ENCODE peak calls at places on chromosomes 12 and 14, in four cellular contexts. E, N, W and C are unnamed samples.
A peak's percentile ranks its signal among the peaks of the same experiment; 100 is the strongest.

GRCh38 chr12:131066886-131067490 is 113.3 kb downstream of the ADGRD1 start:
- DNase-seq in W (no peak), N (no peak), E (no peak), C (no peak)

GRCh38 chr12:127153996-127154395 is 1113.0 kb upstream of the TMEM132C start:
- DNase-seq in W (no peak), N (no peak), E (no peak), C (no peak)

GRCh38 chr12:52390739-52391617 is 5.5 kb upstream of the KRT84 start:
- DNase-seq in W (peak; percentile 5), E (peak; percentile 17), N (no peak), C (peak; percentile 13)

GRCh38 chr14:90332271-90332584 is 487 bp upstream of the NRDE2 start:
- DNase-seq in N (no peak), E (no peak), W (no peak), C (no peak)

GRCh38 chr12:13258717-13259119 is 62.2 kb downstream of the EMP1 start:
- DNase-seq in W (no peak), E (no peak), N (no peak), C (no peak)

GRCh38 chr12:48977290-48978281 is 536 bp upstream of the WNT1 start:
- DNase-seq in W (no peak), E (peak; percentile 89), N (no peak), C (peak; percentile 80)

GRCh38 chr12:531951-532585 is 72.3 kb downstream of the B4GALNT3 start:
- DNase-seq in E (no peak), N (no peak), W (no peak), C (no peak)

GRCh38 chr12:42935756-42936155 is 346.2 kb upstream of the PRICKLE1 start:
- DNase-seq in N (no peak), W (no peak), E (no peak), C (peak; percentile 78)

GRCh38 chr14:102914474-102915291 is 7.8 kb upstream of the AMN start:
- DNase-seq in W (no peak), N (no peak), E (no peak), C (no peak)

GRCh38 chr12:1217191-1217949 is 226.3 kb downstream of the ERC1 start:
- DNase-seq in N (no peak), E (no peak), W (peak; percentile 89), C (peak; percentile 79)

GRCh38 chr14:72528059-72528950 is 365.6 kb downstream of the DPF3 start:
- DNase-seq in W (no peak), E (no peak), N (no peak), C (peak; percentile 67)

GRCh38 chr12:131063427-131063826 is 109.7 kb downstream of the ADGRD1 start:
- DNase-seq in W (no peak), E (no peak), N (no peak), C (no peak)

GRCh38 chr12:15752780-15753179 is 36.4 kb downstream of the EPS8 start:
- DNase-seq in N (no peak), W (no peak), E (no peak), C (peak; percentile 80)

GRCh38 chr12:57966536-57966935 is 25.2 kb downstream of the ATP23 start:
- DNase-seq in W (no peak), N (no peak), E (no peak), C (no peak)

GRCh38 chr14:22047105-22047504 is 373.5 kb upstream of the OR4E1 start:
- DNase-seq in N (no peak), E (no peak), W (peak; percentile 34), C (no peak)

GRCh38 chr12:101803978-101804377 is 26.8 kb downstream of the GNPTAB start:
- DNase-seq in E (no peak), N (no peak), W (no peak), C (no peak)

GRCh38 chr12:123916729-123917128 is 55.9 kb downstream of the CCDC92 start:
- DNase-seq in E (no peak), W (no peak), N (no peak), C (peak; percentile 27)
- H3K9me1 ChIP-seq in E (no peaks in the 10 kb centered on the region), W (no peaks in the 10 kb centered on the region), N (no peaks in the 10 kb centered on the region), C (peaks cover 3% of the 10 kb centered on the region)

GRCh38 chr14:85483652-85484051 is 46.3 kb upstream of the FLRT2 start:
- DNase-seq in W (peak; percentile 19), N (no peak), E (no peak), C (no peak)
- H3K4me3 ChIP-seq in W (no peak overlapping the region), N (no peak overlapping the region), E (no peak overlapping the region), C (no peak overlapping the region)

GRCh38 chr12:81465191-81465590 is 294.0 kb downstream of the PPFIA2 start:
- DNase-seq in W (no peak), E (no peak), N (no peak), C (no peak)
- H3K9me1 ChIP-seq in W (no peaks in the 10 kb centered on the region), E (no peaks in the 10 kb centered on the region), N (no peaks in the 10 kb centered on the region), C (no peaks in the 10 kb centered on the region)

DNA sequence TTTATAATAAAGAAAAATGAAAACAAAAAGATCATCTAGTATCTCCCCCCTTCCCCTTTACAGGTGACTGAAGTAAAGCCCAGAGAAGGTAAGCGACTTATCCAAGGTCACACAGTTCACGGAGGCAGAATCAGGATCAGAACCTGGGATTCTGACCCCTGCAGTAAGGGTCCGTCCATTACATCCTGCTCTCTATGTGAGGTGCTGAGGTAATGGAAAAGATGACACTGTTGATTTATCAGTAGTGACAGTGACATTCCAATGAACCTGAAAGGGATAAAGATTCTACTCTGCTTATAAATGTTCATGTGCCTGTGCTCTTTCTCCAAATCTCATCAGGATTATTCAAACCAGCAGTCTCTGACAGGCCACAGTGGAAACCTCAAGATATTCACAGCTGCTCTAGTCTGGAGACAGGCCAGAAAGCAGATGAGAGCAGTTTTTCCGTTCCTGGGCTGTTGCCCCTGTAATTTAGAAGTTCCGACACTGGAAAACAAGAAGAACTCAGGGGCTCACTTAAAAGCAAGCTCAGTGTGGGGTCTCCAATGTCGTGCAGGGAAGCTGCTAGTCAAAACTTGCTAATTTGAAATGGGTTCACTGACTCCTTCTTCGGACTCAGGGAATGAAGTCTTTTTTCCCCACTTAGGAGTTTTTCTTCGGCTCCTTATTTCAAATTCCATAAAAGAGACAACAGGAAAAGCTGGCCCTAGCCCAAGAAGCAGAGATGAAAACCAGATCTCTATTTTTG is 131.7 kb upstream of the EEA1 start:
- DNase-seq in W (peak; percentile 56), E (peak; percentile 45), N (no peak), C (peak; percentile 57)
- H3K4me3 ChIP-seq in W (no peak overlapping the region), E (no peak overlapping the region), N (no peak overlapping the region), C (no peak overlapping the region)

DNA sequence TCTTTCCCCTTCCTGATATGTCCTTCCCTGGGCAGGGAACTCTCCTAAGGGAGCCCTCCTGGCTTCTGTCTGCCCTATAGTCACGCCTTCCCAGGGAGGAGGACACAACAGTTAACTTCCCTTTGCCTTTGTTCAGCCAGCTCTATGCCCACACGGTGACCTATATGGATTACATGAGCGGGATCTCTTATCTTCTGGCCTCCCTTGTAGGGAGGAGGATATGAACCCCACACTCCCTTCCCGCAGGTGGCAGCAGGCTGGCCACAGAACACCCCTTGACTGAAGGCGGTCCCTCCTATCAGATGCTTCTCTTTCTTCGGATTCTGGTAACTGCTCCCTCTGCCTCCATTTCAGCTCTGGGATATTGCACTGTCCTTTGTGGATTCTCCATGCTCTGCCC is 135.6 kb upstream of the MAX start:
- DNase-seq in E (no peak), N (no peak), W (no peak), C (no peak)
- H3K9me1 ChIP-seq in E (no peaks in the 10 kb centered on the region), N (no peaks in the 10 kb centered on the region), W (no peaks in the 10 kb centered on the region), C (peaks cover 22% of the 10 kb centered on the region)

GRCh38 chr14:40115583-40115982 is 683.4 kb upstream of the FBXO33 start:
- DNase-seq in E (no peak), W (no peak), N (no peak), C (no peak)

GRCh38 chr14:40119321-40119720 is 687.1 kb upstream of the FBXO33 start:
- DNase-seq in E (no peak), N (no peak), W (no peak), C (no peak)

GRCh38 chr14:40122978-40123648 is 690.9 kb upstream of the FBXO33 start:
- DNase-seq in W (no peak), N (no peak), E (no peak), C (no peak)

GRCh38 chr14:40123816-40124215 is 691.6 kb upstream of the FBXO33 start:
- DNase-seq in E (no peak), W (no peak), N (no peak), C (no peak)

GRCh38 chr14:40119765-40120164 is 687.5 kb upstream of the FBXO33 start:
- DNase-seq in N (no peak), W (no peak), E (no peak), C (no peak)
- H3K4me3 ChIP-seq in N (no peak overlapping the region), W (no peak overlapping the region), E (no peak overlapping the region), C (no peak overlapping the region)

GRCh38 chr14:23123419-23123818 is 4.4 kb upstream of the CEBPE start:
- DNase-seq in W (no peak), E (peak; percentile 85), N (no peak), C (no peak)
- H3K9me1 ChIP-seq in W (no peaks in the 10 kb centered on the region), E (no peaks in the 10 kb centered on the region), N (no peaks in the 10 kb centered on the region), C (no peaks in the 10 kb centered on the region)

DNA sequence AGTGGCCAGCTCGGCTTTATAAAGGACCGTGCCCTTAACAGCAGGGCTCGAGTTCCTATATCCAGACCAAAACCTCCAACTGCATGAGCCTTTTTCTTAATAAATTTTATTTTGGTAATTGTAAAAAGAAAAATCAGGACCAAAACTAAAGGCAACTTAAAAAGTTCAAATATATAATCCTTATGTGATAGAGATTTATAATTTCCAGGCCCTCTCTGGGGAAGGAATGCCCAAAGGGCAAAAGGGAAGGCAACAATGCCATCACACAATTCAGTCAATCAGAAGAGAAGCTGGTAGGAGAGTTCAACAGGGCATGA is 401 bp upstream of the IPO4 start:
- DNase-seq in W (no peak), E (no peak), N (no peak), C (no peak)
- H3K4me3 ChIP-seq in W (no peak overlapping the region), E (peak overlapping the region; percentile 71), N (peak overlapping the region; percentile 89), C (no peak overlapping the region)